ENCODE peak calls at places on chromosomes 6 and 20, in six cellular contexts. A is Peyer's patch, J is HL-60, B is bronchial epithelial cell, S is dorsolateral prefrontal cortex, D is H1. M is an unnamed sample. For H3K27me3, the result is how much of the 10 kb centered on the place peaks cover.

GRCh38 chr20:59939879-59940128 is 301 bp downstream of the PPP1R3D start:
- DNase-seq in A (peak), J (no peak), B (no peak), S (no peak), D (no peak), M (peak)

GRCh38 chr6:2124260-2124709 is 121.1 kb downstream of the GMDS start:
- DNase-seq in A (no peak), J (no peak), B (peak), S (no peak), D (no peak), M (no peak)

GRCh38 chr6:56649782-56650181 is 7.1 kb upstream of the DST start:
- DNase-seq in A (no peak), J (no peak), B (peak), S (no peak), D (no peak), M (no peak)

GRCh38 chr6:14921878-14922277 is 324.0 kb upstream of the JARID2 start:
- DNase-seq in A (no peak), J (peak), B (no peak), S (no peak), D (no peak), M (no peak)

GRCh38 chr20:59027746-59028320 is 4.3 kb downstream of the ATP5F1E start:
- DNase-seq in A (no peak), J (no peak), B (no peak), S (no peak), D (no peak), M (no peak)

GRCh38 chr6:154689654-154690053 is 43.6 kb upstream of the SCAF8 start:
- DNase-seq in A (no peak), J (no peak), B (no peak), S (no peak), D (no peak), M (no peak)

GRCh38 chr6:83707829-83708545 is 914 bp downstream of the SNAP91 start:
- DNase-seq in A (no peak), J (no peak), B (no peak), S (peak), D (peak), M (no peak)

GRCh38 chr20:17621229-17621968 is 51.5 kb downstream of the DSTN start:
- DNase-seq in A (no peak), J (no peak), B (no peak), S (peak), D (no peak), M (peak)

GRCh38 chr6:128465368-128466343 is 54.7 kb downstream of the PTPRK start:
- DNase-seq in A (no peak), J (no peak), B (peak), S (no peak), D (no peak), M (no peak)

GRCh38 chr6:81786159-81786558 is 33.7 kb upstream of the TENT5A start:
- DNase-seq in A (no peak), J (no peak), B (no peak), S (no peak), D (no peak), M (no peak)

GRCh38 chr6:81785340-81785739 is 32.9 kb upstream of the TENT5A start:
- DNase-seq in A (no peak), J (no peak), B (peak), S (no peak), D (no peak), M (no peak)

GRCh38 chr6:81788748-81789147 is 36.3 kb upstream of the TENT5A start:
- DNase-seq in A (no peak), J (no peak), B (peak), S (no peak), D (no peak), M (no peak)

GRCh38 chr6:81789303-81789702 is 36.8 kb upstream of the TENT5A start:
- DNase-seq in A (no peak), J (no peak), B (no peak), S (no peak), D (no peak), M (no peak)

GRCh38 chr6:81787313-81788068 is 35.0 kb upstream of the TENT5A start:
- DNase-seq in A (no peak), J (no peak), B (peak), S (no peak), D (no peak), M (no peak)
- H3K27me3 ChIP-seq in A (under half), J (under half), B (under half), S (under half), D (under half), M (under half)

GRCh38 chr20:64041040-64041780 is 5.2 kb downstream of the C20orf204 start:
- DNase-seq in A (no peak), J (no peak), B (no peak), S (no peak), D (no peak), M (no peak)

GRCh38 chr20:64039293-64040160 is 3.5 kb downstream of the C20orf204 start:
- DNase-seq in A (no peak), J (no peak), B (no peak), S (no peak), D (no peak), M (no peak)

GRCh38 chr20:64043768-64044167 is 5.7 kb downstream of the SOX18 start:
- DNase-seq in A (no peak), J (no peak), B (no peak), S (no peak), D (no peak), M (no peak)

GRCh38 chr20:64040231-64041039 is 4.5 kb downstream of the C20orf204 start:
- DNase-seq in A (no peak), J (no peak), B (no peak), S (no peak), D (no peak), M (no peak)

GRCh38 chr20:64041781-64042771 is 6.1 kb downstream of the C20orf204 start:
- DNase-seq in A (no peak), J (no peak), B (no peak), S (no peak), D (no peak), M (no peak)
- H3K27me3 ChIP-seq in A (under half), J (under half), B (under half), S (half or more), D (half or more), M (half or more)

GRCh38 chr6:131948692-131949614 is 2.2 kb downstream of the CCN2 start:
- DNase-seq in A (no peak), J (no peak), B (peak), S (no peak), D (no peak), M (no peak)
- H3K27me3 ChIP-seq in A (under half), J (under half), B (under half), S (under half), D (under half), M (under half)

DNA sequence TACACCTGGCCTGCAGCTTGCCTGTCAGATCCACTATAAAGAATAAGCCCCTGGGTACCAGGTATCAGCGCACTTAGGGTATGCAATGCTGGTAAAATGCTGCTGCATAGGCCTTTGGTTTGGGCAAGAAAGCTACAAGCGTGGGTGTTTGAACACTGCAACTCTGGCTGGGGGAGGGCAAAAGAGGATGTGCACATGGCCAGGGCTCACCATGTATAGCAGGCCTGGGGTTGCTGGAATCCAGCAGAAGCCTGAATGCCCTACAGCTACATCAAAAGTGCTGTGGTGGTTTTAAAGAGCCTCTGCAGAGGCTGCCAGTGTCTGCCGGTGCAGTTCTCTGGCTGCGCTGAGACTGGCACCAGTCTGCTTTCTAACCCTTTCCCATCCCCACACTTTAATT is 51.7 kb downstream of the UQCC1 start:
- DNase-seq in A (no peak), J (no peak), B (no peak), S (no peak), D (no peak), M (no peak)
- H3K27me3 ChIP-seq in A (under half), J (under half), B (under half), S (under half), D (under half), M (under half)

DNA sequence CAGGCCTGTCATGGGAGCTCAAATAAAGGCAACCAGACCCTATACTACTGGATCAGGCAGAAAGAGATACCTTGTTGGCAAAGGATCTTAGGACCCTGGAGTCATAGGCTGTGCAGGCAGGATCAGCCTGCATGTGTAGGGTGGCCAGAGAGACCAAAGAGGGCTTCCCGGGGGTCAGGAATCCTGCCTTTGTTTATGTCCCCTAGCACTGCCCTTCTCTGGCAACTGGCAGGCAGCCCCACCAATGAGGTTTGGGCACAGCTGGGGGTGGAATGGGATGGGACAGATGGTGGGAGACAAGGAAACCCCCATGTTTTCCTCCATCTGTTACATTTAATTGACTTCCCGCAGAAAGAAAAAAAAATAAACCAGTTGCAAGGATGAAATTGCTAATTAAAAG is 27.5 kb downstream of the CD40 start:
- DNase-seq in A (no peak), J (no peak), B (no peak), S (no peak), D (no peak), M (no peak)
- H3K27me3 ChIP-seq in A (under half), J (under half), B (under half), S (under half), D (under half), M (under half)

GRCh38 chr20:22985212-22985611 is 49.9 kb upstream of the SSTR4 start:
- DNase-seq in A (no peak), J (no peak), B (no peak), S (no peak), D (no peak), M (no peak)
- H3K27me3 ChIP-seq in A (under half), J (under half), B (under half), S (under half), D (under half), M (under half)

GRCh38 chr6:21666200-21666671 is 72.7 kb downstream of the SOX4 start:
- DNase-seq in A (no peak), J (no peak), B (no peak), S (no peak), D (peak), M (peak)
- H3K27me3 ChIP-seq in A (under half), J (half or more), B (under half), S (half or more), D (under half), M (half or more)

DNA sequence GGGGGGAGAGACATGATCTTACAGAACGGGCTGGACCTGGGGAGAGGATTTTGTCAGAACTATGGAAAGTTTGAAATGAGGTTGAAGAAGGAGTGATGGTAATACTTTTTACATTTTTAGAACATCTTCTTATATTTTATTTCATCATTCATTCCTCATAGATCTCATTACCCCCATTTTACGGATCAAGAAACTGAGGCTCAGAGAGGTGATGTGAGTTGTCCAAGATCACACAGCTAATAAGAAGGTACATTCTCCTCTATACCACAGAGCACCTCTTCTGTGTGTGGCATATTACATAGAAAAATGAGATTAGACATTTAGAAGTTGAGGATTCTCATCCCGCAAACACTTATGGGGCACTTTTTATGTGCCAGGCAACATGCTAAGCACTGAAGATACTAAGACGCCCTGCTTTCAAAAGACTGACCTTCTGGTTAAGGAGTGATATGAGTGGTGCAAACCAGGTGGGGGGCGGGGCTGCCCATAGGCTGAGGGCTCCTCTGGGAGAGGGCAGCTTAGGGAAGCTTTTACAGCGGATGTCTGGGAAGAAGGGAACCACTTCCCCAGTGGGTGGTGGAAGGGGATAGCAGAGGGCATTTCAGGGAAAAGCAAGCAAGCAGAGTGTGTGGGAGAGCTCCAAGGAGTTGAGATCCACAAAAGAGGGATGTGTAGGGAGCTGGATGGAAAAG is 17.4 kb upstream of the RNF39 start:
- DNase-seq in A (no peak), J (no peak), B (no peak), S (no peak), D (no peak), M (no peak)
- H3K27me3 ChIP-seq in A (under half), J (under half), B (under half), S (under half), D (under half), M (half or more)

DNA sequence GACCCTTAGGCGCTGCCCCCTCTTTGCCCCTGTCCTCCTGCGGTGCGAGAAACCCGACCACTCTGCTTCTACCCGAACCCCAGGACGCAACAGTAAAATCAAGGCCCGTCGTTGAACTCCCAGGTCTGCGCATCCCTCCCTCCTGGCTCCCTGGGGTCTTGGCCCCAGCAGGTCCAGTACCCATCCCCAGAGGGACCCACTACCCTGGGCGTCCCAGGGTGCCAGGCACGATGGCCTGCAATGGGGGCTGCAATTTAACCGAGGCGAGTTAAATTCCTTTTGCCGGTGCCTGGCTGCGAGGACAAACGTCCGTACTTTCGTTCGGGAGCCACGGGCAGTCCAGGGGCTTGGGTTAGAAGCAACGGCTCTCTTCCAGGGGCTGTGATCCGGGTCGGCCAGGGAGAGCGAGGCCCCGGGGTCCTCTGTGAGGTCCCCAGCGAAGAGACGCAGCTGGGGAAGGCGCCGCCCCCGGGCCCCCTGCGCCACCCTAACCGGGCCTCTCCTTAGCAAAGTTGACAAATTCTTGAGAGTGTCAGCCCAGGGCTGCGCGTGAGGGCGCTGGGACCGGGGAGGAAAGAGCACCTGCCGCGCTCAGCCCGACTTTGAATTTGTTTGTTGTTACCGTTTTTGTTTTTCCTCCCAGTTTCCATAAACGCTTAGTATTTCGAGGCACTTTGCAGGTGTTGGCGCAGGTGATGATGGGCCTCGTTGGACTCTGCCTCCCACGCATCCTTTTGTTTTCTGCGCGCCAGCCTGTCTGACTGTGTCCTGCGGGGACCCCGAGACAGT is 6.1 kb downstream of the OLIG3 start:
- DNase-seq in A (no peak), J (no peak), B (no peak), S (no peak), D (peak), M (no peak)
- H3K27me3 ChIP-seq in A (half or more), J (half or more), B (half or more), S (half or more), D (half or more), M (half or more)

DNA sequence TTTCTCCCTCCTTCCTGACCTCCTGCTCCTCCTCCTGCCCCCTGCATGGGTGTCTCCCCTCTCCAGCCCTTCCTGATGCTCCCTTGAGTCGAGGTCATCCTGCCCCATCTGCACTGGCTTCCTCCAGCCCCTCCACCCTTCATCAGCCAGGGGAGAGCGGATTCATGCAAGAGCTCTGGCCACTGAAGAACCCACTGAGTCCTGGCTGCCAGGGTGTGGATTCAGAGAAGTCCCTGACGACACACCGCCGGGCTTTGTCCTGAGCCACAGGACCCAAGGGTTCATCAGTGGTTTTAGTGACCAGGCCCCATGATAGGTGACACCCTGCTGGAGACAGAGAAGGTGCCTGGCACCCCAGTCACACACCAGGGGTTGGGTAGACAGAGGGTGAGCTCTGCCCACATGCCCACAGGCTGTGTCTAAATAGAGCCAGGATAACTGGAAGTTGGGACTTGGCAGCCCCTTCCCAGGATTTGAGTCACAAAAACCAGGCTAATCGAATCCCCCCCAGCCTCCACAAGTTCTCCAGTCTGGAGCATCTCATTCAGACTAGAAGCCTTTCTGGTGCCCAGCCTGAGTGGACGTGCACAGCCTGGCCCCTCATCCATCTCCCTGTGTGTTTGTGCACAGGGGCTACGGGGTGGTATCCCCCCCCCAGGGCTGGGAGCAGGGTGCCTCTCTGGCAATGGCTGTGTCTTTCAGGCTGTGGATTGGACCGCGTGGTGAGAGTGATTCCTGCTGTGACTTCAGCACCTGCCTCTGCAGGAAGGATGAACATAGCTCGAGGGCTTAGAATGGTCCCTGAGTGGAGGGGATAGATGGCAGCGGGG is 1.1 kb downstream of the GFRA4 start:
- DNase-seq in A (no peak), J (no peak), B (no peak), S (no peak), D (no peak), M (no peak)
- H3K27me3 ChIP-seq in A (under half), J (under half), B (under half), S (under half), D (under half), M (half or more)

M was measured in transverse colon.